ENCODE peak calls at places on chromosomes 13 and 19, in six cellular contexts. One of them, this sample, is unnamed.

GRCh38 chr19:7874080-7874856 is at the start of gene PRR36:
- DNase-seq in mesendoderm: peak
- DNase-seq in AG04450: no peak
- DNase-seq in substantia nigra: no peak
- DNase-seq in neuronal stem cell: peak
- DNase-seq in ascending aorta: no peak
- DNase-seq in this sample: peak

GRCh38 chr19:19568802-19569756 is 31.0 kb downstream of the CILP2 start:
- DNase-seq in substantia nigra: no peak
- DNase-seq in AG04450: no peak
- DNase-seq in mesendoderm: no peak
- DNase-seq in neuronal stem cell: no peak
- DNase-seq in ascending aorta: no peak
- DNase-seq in this sample: no peak

GRCh38 chr13:70623260-70623659 is 515.0 kb upstream of the KLHL1 start:
- DNase-seq in ascending aorta: no peak
- DNase-seq in substantia nigra: no peak
- DNase-seq in neuronal stem cell: no peak
- DNase-seq in AG04450: no peak
- DNase-seq in mesendoderm: no peak
- DNase-seq in this sample: no peak

GRCh38 chr19:8500158-8500557 is 2.3 kb downstream of the PRAM1 start:
- DNase-seq in mesendoderm: peak
- DNase-seq in ascending aorta: no peak
- DNase-seq in neuronal stem cell: no peak
- DNase-seq in AG04450: no peak
- DNase-seq in substantia nigra: no peak
- DNase-seq in this sample: no peak

GRCh38 chr13:69324109-69324886 is 783.3 kb upstream of the ATXN8OS start:
- DNase-seq in neuronal stem cell: peak
- DNase-seq in mesendoderm: no peak
- DNase-seq in AG04450: no peak
- DNase-seq in ascending aorta: no peak
- DNase-seq in substantia nigra: no peak
- DNase-seq in this sample: no peak

GRCh38 chr13:79724348-79725103 is 243.6 kb downstream of the NDFIP2 start:
- DNase-seq in AG04450: no peak
- DNase-seq in substantia nigra: no peak
- DNase-seq in ascending aorta: no peak
- DNase-seq in neuronal stem cell: no peak
- DNase-seq in mesendoderm: no peak
- DNase-seq in this sample: no peak

GRCh38 chr13:94329277-94329676 is 150.2 kb downstream of the DCT start:
- DNase-seq in mesendoderm: no peak
- DNase-seq in substantia nigra: no peak
- DNase-seq in ascending aorta: no peak
- DNase-seq in AG04450: no peak
- DNase-seq in neuronal stem cell: no peak
- DNase-seq in this sample: no peak

GRCh38 chr13:52695856-52696255 is 43.2 kb downstream of the SUGT1 start:
- DNase-seq in AG04450: peak
- DNase-seq in ascending aorta: no peak
- DNase-seq in substantia nigra: no peak
- DNase-seq in mesendoderm: no peak
- DNase-seq in neuronal stem cell: no peak
- DNase-seq in this sample: no peak

GRCh38 chr19:34504273-34504808 is 22.8 kb downstream of the WTIP start:
- DNase-seq in ascending aorta: no peak
- DNase-seq in neuronal stem cell: no peak
- DNase-seq in mesendoderm: no peak
- DNase-seq in substantia nigra: no peak
- DNase-seq in AG04450: no peak
- DNase-seq in this sample: no peak

GRCh38 chr13:47549219-47549752 is 451.8 kb downstream of the SUCLA2 start:
- DNase-seq in substantia nigra: no peak
- DNase-seq in AG04450: no peak
- DNase-seq in ascending aorta: no peak
- DNase-seq in mesendoderm: peak
- DNase-seq in neuronal stem cell: no peak
- DNase-seq in this sample: no peak

GRCh38 chr13:26488236-26489028 is 69.1 kb upstream of the WASF3 start:
- DNase-seq in neuronal stem cell: no peak
- DNase-seq in mesendoderm: no peak
- DNase-seq in substantia nigra: no peak
- DNase-seq in AG04450: no peak
- DNase-seq in ascending aorta: peak
- DNase-seq in this sample: no peak

GRCh38 chr13:47408546-47409319 is 511.9 kb upstream of the HTR2A start:
- DNase-seq in mesendoderm: no peak
- DNase-seq in ascending aorta: no peak
- DNase-seq in AG04450: no peak
- DNase-seq in neuronal stem cell: no peak
- DNase-seq in substantia nigra: no peak
- DNase-seq in this sample: no peak

GRCh38 chr19:4717191-4717965 is 6.3 kb downstream of the DPP9 start:
- DNase-seq in neuronal stem cell: no peak
- DNase-seq in substantia nigra: no peak
- DNase-seq in ascending aorta: no peak
- DNase-seq in AG04450: no peak
- DNase-seq in mesendoderm: no peak
- DNase-seq in this sample: no peak

GRCh38 chr13:114068723-114069322 is 63.6 kb downstream of the RASA3 start:
- DNase-seq in substantia nigra: no peak
- DNase-seq in ascending aorta: no peak
- DNase-seq in mesendoderm: peak
- DNase-seq in neuronal stem cell: no peak
- DNase-seq in AG04450: peak
- DNase-seq in this sample: no peak

GRCh38 chr19:33503791-33504444 is 17.7 kb downstream of the PEPD start:
- DNase-seq in AG04450: no peak
- DNase-seq in ascending aorta: no peak
- DNase-seq in substantia nigra: no peak
- DNase-seq in mesendoderm: no peak
- DNase-seq in neuronal stem cell: no peak
- DNase-seq in this sample: no peak

GRCh38 chr19:38676023-38676877 is 28.8 kb downstream of the ACTN4 start:
- DNase-seq in AG04450: no peak
- DNase-seq in substantia nigra: no peak
- DNase-seq in mesendoderm: no peak
- DNase-seq in neuronal stem cell: no peak
- DNase-seq in ascending aorta: no peak
- DNase-seq in this sample: no peak

GRCh38 chr19:55062735-55063491 is at the start of gene RDH13:
- DNase-seq in AG04450: peak
- DNase-seq in mesendoderm: peak
- DNase-seq in substantia nigra: peak
- DNase-seq in ascending aorta: peak
- DNase-seq in neuronal stem cell: peak
- DNase-seq in this sample: peak

GRCh38 chr19:35141627-35142401 is 1.2 kb upstream of the FXYD7 start:
- DNase-seq in AG04450: no peak
- DNase-seq in mesendoderm: no peak
- DNase-seq in substantia nigra: no peak
- DNase-seq in ascending aorta: no peak
- DNase-seq in neuronal stem cell: no peak
- DNase-seq in this sample: no peak

GRCh38 chr19:29831686-29832085 is 19.9 kb downstream of the CCNE1 start:
- DNase-seq in neuronal stem cell: no peak
- DNase-seq in mesendoderm: no peak
- DNase-seq in AG04450: no peak
- DNase-seq in ascending aorta: no peak
- DNase-seq in substantia nigra: no peak
- DNase-seq in this sample: no peak

GRCh38 chr19:38044267-38045111 is 137.5 kb downstream of the SIPA1L3 start:
- DNase-seq in mesendoderm: peak
- DNase-seq in neuronal stem cell: no peak
- DNase-seq in ascending aorta: no peak
- DNase-seq in substantia nigra: no peak
- DNase-seq in AG04450: no peak
- DNase-seq in this sample: no peak

GRCh38 chr13:66940113-66940512 is 290.0 kb downstream of the PCDH9 start:
- DNase-seq in mesendoderm: no peak
- DNase-seq in neuronal stem cell: no peak
- DNase-seq in substantia nigra: no peak
- DNase-seq in AG04450: no peak
- DNase-seq in ascending aorta: no peak
- DNase-seq in this sample: no peak

DNA sequence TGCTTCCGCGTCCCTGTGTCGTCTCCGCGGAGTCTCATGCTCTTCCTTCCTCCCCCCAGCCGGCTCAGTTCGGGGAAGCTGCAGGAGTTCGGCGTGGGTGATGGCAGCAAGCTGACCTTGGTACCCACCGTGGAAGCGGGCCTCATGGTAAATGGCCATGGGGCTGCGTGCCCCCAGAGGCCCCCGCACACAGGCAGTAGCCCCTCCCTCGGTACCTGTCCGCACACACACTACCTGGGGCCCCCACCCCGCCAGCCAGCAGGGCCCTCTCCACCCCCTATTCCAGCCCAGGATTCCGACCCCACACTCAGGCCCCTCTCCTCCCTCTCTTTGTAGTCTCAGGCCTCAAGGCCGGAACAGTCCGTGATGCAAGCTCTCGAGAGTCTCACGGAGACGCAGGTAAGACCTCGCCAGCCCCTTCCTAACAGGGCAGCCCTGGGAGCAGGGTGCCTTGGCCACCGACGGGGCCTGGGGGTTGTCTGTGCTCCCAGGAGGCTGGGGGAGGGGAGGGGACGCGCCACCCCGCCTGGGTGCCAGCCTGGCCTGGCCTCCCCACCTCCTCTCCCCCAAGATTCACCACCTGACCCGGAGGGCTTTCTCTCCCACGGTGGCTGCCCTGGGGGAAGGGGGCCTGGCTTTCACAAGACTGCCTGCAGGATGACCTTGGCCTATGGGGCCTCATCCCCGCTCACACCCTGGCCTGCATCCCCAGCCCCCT is 3.3 kb downstream of the MIDN start:
- DNase-seq in AG04450: no peak
- DNase-seq in neuronal stem cell: no peak
- DNase-seq in mesendoderm: peak
- DNase-seq in substantia nigra: no peak
- DNase-seq in ascending aorta: no peak
- DNase-seq in this sample: peak
- H3K27ac ChIP-seq in AG04450: peak
- H3K27ac ChIP-seq in neuronal stem cell: peak
- H3K27ac ChIP-seq in mesendoderm: peak
- H3K27ac ChIP-seq in substantia nigra: peak
- H3K27ac ChIP-seq in ascending aorta: peak
- H3K27ac ChIP-seq in this sample: peak

GRCh38 chr13:112696869-112697465 is 7.1 kb downstream of the ATP11A start:
- DNase-seq in neuronal stem cell: no peak
- DNase-seq in ascending aorta: peak
- DNase-seq in AG04450: no peak
- DNase-seq in mesendoderm: no peak
- DNase-seq in substantia nigra: no peak
- DNase-seq in this sample: no peak

GRCh38 chr13:112697756-112698655 is 8.2 kb downstream of the ATP11A start:
- DNase-seq in mesendoderm: no peak
- DNase-seq in neuronal stem cell: no peak
- DNase-seq in ascending aorta: peak
- DNase-seq in AG04450: no peak
- DNase-seq in substantia nigra: no peak
- DNase-seq in this sample: no peak

GRCh38 chr13:112700291-112701060 is 10.6 kb downstream of the ATP11A start:
- DNase-seq in mesendoderm: no peak
- DNase-seq in neuronal stem cell: no peak
- DNase-seq in ascending aorta: peak
- DNase-seq in AG04450: no peak
- DNase-seq in substantia nigra: no peak
- DNase-seq in this sample: no peak

GRCh38 chr13:112702341-112702982 is 12.6 kb downstream of the ATP11A start:
- DNase-seq in ascending aorta: peak
- DNase-seq in mesendoderm: no peak
- DNase-seq in substantia nigra: no peak
- DNase-seq in neuronal stem cell: no peak
- DNase-seq in AG04450: no peak
- DNase-seq in this sample: no peak

GRCh38 chr13:112699318-112699918 is 9.6 kb downstream of the ATP11A start:
- DNase-seq in substantia nigra: no peak
- DNase-seq in AG04450: no peak
- DNase-seq in mesendoderm: no peak
- DNase-seq in neuronal stem cell: no peak
- DNase-seq in ascending aorta: peak
- DNase-seq in this sample: no peak
- H3K27ac ChIP-seq in substantia nigra: no peak
- H3K27ac ChIP-seq in AG04450: no peak
- H3K27ac ChIP-seq in mesendoderm: no peak
- H3K27ac ChIP-seq in neuronal stem cell: no peak
- H3K27ac ChIP-seq in ascending aorta: no peak
- H3K27ac ChIP-seq in this sample: no peak

GRCh38 chr13:48780713-48781341 is 127.1 kb downstream of the CYSLTR2 start:
- DNase-seq in neuronal stem cell: no peak
- DNase-seq in substantia nigra: no peak
- DNase-seq in AG04450: no peak
- DNase-seq in ascending aorta: no peak
- DNase-seq in mesendoderm: no peak
- DNase-seq in this sample: no peak

GRCh38 chr13:48783181-48783630 is 129.5 kb downstream of the CYSLTR2 start:
- DNase-seq in ascending aorta: peak
- DNase-seq in substantia nigra: no peak
- DNase-seq in AG04450: peak
- DNase-seq in mesendoderm: no peak
- DNase-seq in neuronal stem cell: no peak
- DNase-seq in this sample: no peak

GRCh38 chr13:48782429-48782840 is 128.7 kb downstream of the CYSLTR2 start:
- DNase-seq in ascending aorta: no peak
- DNase-seq in substantia nigra: no peak
- DNase-seq in AG04450: no peak
- DNase-seq in mesendoderm: no peak
- DNase-seq in neuronal stem cell: no peak
- DNase-seq in this sample: no peak

GRCh38 chr13:48784906-48785555 is 131.3 kb downstream of the CYSLTR2 start:
- DNase-seq in ascending aorta: no peak
- DNase-seq in AG04450: no peak
- DNase-seq in mesendoderm: no peak
- DNase-seq in substantia nigra: no peak
- DNase-seq in neuronal stem cell: no peak
- DNase-seq in this sample: no peak

DNA sequence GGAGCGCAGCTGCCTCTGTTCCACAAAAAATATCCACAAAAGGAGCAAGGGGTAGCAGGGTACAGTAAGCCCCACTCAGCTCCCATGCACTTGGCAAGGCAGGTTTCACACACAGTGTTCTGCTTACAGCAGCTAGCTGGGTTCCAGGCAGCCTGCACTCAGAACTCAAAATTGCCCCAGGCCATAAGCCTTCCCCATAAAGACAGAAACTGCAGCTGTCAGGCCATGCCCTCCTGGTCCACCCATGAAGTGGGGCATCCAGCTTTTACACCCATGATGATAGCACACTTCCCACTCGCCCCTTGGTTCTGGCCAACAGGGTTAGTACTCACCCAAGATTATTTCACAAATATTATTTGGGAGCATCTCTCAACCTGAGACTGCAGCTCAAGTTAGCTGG is 130.1 kb downstream of the CYSLTR2 start:
- DNase-seq in AG04450: no peak
- DNase-seq in mesendoderm: no peak
- DNase-seq in ascending aorta: no peak
- DNase-seq in substantia nigra: no peak
- DNase-seq in neuronal stem cell: no peak
- DNase-seq in this sample: no peak
- H3K27ac ChIP-seq in AG04450: peak
- H3K27ac ChIP-seq in mesendoderm: no peak
- H3K27ac ChIP-seq in ascending aorta: no peak
- H3K27ac ChIP-seq in substantia nigra: no peak
- H3K27ac ChIP-seq in neuronal stem cell: no peak
- H3K27ac ChIP-seq in this sample: no peak

GRCh38 chr19:18119243-18120105 is 21.9 kb downstream of the MAST3 start:
- DNase-seq in neuronal stem cell: no peak
- DNase-seq in ascending aorta: no peak
- DNase-seq in substantia nigra: no peak
- DNase-seq in mesendoderm: no peak
- DNase-seq in AG04450: no peak
- DNase-seq in this sample: peak
- H3K27ac ChIP-seq in neuronal stem cell: no peak
- H3K27ac ChIP-seq in ascending aorta: no peak
- H3K27ac ChIP-seq in substantia nigra: peak
- H3K27ac ChIP-seq in mesendoderm: no peak
- H3K27ac ChIP-seq in AG04450: no peak
- H3K27ac ChIP-seq in this sample: peak

This sample was measured in caudate nucleus.